ENCODE peak calls at places on chromosomes 4 and X, in seven cellular contexts. F, Q, G, O, P, Z and R are unnamed samples.

GRCh38 chrX:153537526-153538295 is 20.3 kb downstream of the ATP2B3 start:
- DNase-seq in F (no peak), Q (peak; percentile 55), G (no peak), O (no peak), P (no peak), Z (no peak), R (no peak)

GRCh38 chr4:113467581-113467980 is 294.0 kb downstream of the CAMK2D start:
- DNase-seq in F (no peak), Q (no peak), G (no peak), O (no peak), P (peak; percentile 35), Z (no peak), R (no peak)

GRCh38 chr4:48315728-48316630 is 25.4 kb upstream of the SLAIN2 start:
- DNase-seq in F (peak; percentile 86), Q (peak; percentile 60), G (peak; percentile 66), O (peak; percentile 64), P (peak; percentile 5), Z (peak; percentile 73), R (no peak)

GRCh38 chr4:99998062-99998880 is 48.2 kb upstream of the H2AZ1 start:
- DNase-seq in F (peak; percentile 54), Q (peak; percentile 27), G (peak; percentile 37), O (peak; percentile 34), P (no peak), Z (peak; percentile 20), R (no peak)

GRCh38 chr4:143320113-143320512 is 16.6 kb upstream of the GAB1 start:
- DNase-seq in F (no peak), Q (no peak), G (no peak), O (no peak), P (no peak), Z (no peak), R (no peak)

GRCh38 chrX:150566734-150567182 is 1.7 kb upstream of the MTM1 start:
- DNase-seq in F (peak; percentile 87), Q (no peak), G (no peak), O (no peak), P (no peak), Z (no peak), R (no peak)

GRCh38 chr4:75880278-75880677 is 22.0 kb downstream of the PPEF2 start:
- DNase-seq in F (no peak), Q (no peak), G (no peak), O (no peak), P (no peak), Z (no peak), R (no peak)

GRCh38 chr4:66693694-66694093 is 851.6 kb downstream of the CENPC start:
- DNase-seq in F (peak; percentile 4), Q (no peak), G (no peak), O (no peak), P (no peak), Z (no peak), R (no peak)

GRCh38 chr4:4574792-4575191 is 32.9 kb upstream of the STX18 start:
- DNase-seq in F (peak; percentile 23), Q (no peak), G (peak; percentile 10), O (peak; percentile 48), P (no peak), Z (peak; percentile 4), R (peak; percentile 7)

GRCh38 chrX:135114392-135114791 is 5.9 kb downstream of the ETDB start:
- DNase-seq in F (no peak), Q (no peak), G (no peak), O (no peak), P (no peak), Z (no peak), R (no peak)

GRCh38 chr4:87018751-87019150 is 83.9 kb downstream of the AFF1 start:
- DNase-seq in F (no peak), Q (no peak), G (no peak), O (no peak), P (no peak), Z (no peak), R (no peak)

GRCh38 chr4:76639292-76639691 is 204.3 kb downstream of the SHROOM3 start:
- DNase-seq in F (no peak), Q (no peak), G (no peak), O (no peak), P (no peak), Z (no peak), R (no peak)

GRCh38 chr4:111678466-111678865 is 466.8 kb upstream of the FAM241A start:
- DNase-seq in F (no peak), Q (no peak), G (no peak), O (no peak), P (no peak), Z (no peak), R (no peak)

GRCh38 chr4:109148577-109149075 is 153.8 kb downstream of the COL25A1 start:
- DNase-seq in F (no peak), Q (no peak), G (no peak), O (no peak), P (no peak), Z (peak; percentile 87), R (no peak)

GRCh38 chr4:52993771-52994170 is 131.7 kb downstream of the RASL11B start:
- DNase-seq in F (no peak), Q (no peak), G (no peak), O (no peak), P (no peak), Z (no peak), R (no peak)

GRCh38 chr4:53497446-53498069 is 93.7 kb downstream of the LNX1 start:
- DNase-seq in F (peak; percentile 35), Q (no peak), G (no peak), O (no peak), P (no peak), Z (no peak), R (no peak)

GRCh38 chr4:6008766-6009385 is 9.4 kb downstream of the C4orf50 start:
- DNase-seq in F (no peak), Q (no peak), G (no peak), O (no peak), P (no peak), Z (no peak), R (no peak)

DNA sequence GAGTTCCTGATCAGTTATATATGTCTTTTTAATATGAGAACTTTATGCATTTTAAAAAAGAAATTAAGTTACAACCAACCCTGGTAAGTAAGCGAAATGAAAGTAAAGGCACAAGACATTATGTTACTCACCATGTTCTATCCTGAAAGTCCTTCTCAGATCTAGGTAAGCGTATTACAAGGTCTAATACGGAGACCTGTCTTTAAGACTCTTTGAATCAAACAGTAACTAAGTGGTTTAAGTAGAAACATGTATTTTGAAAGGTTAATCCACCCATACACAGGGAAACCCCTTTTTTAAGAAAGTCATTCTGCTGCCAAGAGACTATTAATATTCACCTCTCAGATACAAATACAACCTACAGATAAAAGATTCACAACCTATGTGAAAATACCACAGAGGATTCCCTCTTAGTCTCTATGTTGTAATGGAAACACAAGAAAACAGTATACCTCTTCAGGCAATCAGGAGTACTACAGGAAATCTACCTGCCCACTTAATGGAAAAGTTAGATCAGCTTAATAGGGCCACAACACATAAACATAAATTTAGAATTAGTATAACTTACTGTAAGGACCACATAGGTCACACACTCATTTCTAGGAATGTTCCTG is 63.2 kb upstream of the TNIP3 start:
- DNase-seq in F (peak; percentile 36), Q (no peak), G (peak; percentile 3), O (no peak), P (no peak), Z (no peak), R (no peak)
- TF ChIP-seq REST in F (no peak), Q (no peak), G (no peak), O (no peak), P (no peak), Z (no peak), R (no peak)

GRCh38 chrX:71103110-71103983 is 3.2 kb downstream of the CXorf65 start:
- DNase-seq in F (peak; percentile 80), Q (peak; percentile 64), G (no peak), O (no peak), P (no peak), Z (peak; percentile 93), R (no peak)
- H3K27ac ChIP-seq in F (peak overlapping the region; percentile 96), Q (peak overlapping the region; percentile 89), G (no peak overlapping the region), O (no peak overlapping the region), P (peak overlapping the region; percentile 84), Z (peak overlapping the region; percentile 91), R (no peak overlapping the region)

DNA sequence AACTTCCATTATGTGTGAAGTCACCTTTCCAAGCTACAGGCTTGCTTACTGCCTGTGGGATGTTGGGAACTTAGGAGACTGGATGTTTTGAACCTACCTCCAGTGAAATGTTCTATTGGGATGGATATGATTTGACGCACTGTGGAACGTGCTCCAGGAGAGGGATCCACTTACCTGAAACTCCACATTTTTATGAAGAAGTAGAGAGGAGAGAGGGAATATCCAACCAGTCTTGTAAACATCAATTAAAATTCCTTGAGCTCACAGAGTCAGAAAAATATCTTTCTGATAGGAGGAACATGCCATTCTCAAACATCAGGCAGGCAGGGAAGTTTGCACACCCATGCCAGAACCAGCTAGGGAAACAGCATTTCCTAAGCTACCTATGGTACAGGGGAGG is 91.1 kb upstream of the MAOA start:
- DNase-seq in F (no peak), Q (no peak), G (no peak), O (no peak), P (no peak), Z (no peak), R (no peak)
- TF ChIP-seq CTCF in F (no peak), Q (no peak), G (no peak), O (no peak), P (no peak), Z (no peak), R (no peak)

GRCh38 chrX:14497184-14497666 is 32.1 kb upstream of the GLRA2 start:
- DNase-seq in F (no peak), Q (no peak), G (no peak), O (no peak), P (no peak), Z (no peak), R (no peak)
- TF ChIP-seq REST in F (no peak), Q (no peak), G (no peak), O (no peak), P (no peak), Z (no peak), R (no peak)

GRCh38 chr4:170022211-170022610 is 4.0 kb downstream of the MFAP3L start:
- DNase-seq in F (no peak), Q (no peak), G (no peak), O (no peak), P (no peak), Z (no peak), R (no peak)

GRCh38 chr4:170026253-170026991 is at the start of gene MFAP3L:
- DNase-seq in F (peak; percentile 91), Q (peak; percentile 98), G (peak; percentile 75), O (peak; percentile 80), P (peak; percentile 32), Z (peak; percentile 85), R (no peak)

GRCh38 chr4:170030121-170030520 is 3.9 kb upstream of the MFAP3L start:
- DNase-seq in F (no peak), Q (no peak), G (no peak), O (no peak), P (no peak), Z (no peak), R (no peak)

GRCh38 chr4:170027181-170027829 is 1.1 kb upstream of the MFAP3L start:
- DNase-seq in F (peak; percentile 96), Q (peak; percentile 95), G (peak; percentile 95), O (peak; percentile 93), P (peak; percentile 69), Z (peak; percentile 91), R (peak; percentile 36)

GRCh38 chr4:170025523-170026252 is 507 bp downstream of the MFAP3L start:
- DNase-seq in F (peak; percentile 51), Q (peak; percentile 70), G (no peak), O (peak; percentile 3), P (no peak), Z (no peak), R (no peak)
- H3K27ac ChIP-seq in F (no peak overlapping the region), Q (peak overlapping the region; percentile 28), G (peak overlapping the region; percentile 27), O (peak overlapping the region; percentile 84), P (no peak overlapping the region), Z (no peak overlapping the region), R (no peak overlapping the region)